ENCODE peak calls at places on chromosomes 1 and 21, in seven cellular contexts. W is SJSA1, F is right atrium auricular region, P is PC-9, T is transverse colon, E is GM23248, Q is neuronal stem cell. G is an unnamed sample.
A peak's percentile ranks its signal among the peaks of the same experiment; 100 is the strongest.

GRCh38 chr1:164588388-164589341 is 29.7 kb downstream of the PBX1 start:
- DNase-seq in T (peak; percentile 59), W (peak; percentile 70), E (peak; percentile 66), Q (peak; percentile 88), F (no peak), P (no peak), G (peak; percentile 50)

GRCh38 chr1:196501760-196502428 is 106.3 kb downstream of the KCNT2 start:
- DNase-seq in Q (no peak), F (no peak), E (no peak), T (no peak), P (no peak), W (no peak), G (no peak)

GRCh38 chr1:150620919-150621318 is 8.5 kb downstream of the ENSA start:
- DNase-seq in E (no peak), P (no peak), T (no peak), F (no peak), W (no peak), Q (no peak), G (no peak)

GRCh38 chr1:180156201-180156600 is 1.5 kb downstream of the QSOX1 start:
- DNase-seq in E (no peak), W (no peak), T (no peak), P (no peak), Q (no peak), F (peak; percentile 54), G (no peak)

GRCh38 chr1:155080250-155081228 is 1.9 kb downstream of the EFNA3 start:
- DNase-seq in F (no peak), E (peak; percentile 47), W (no peak), P (peak; percentile 28), T (peak; percentile 54), Q (peak; percentile 89), G (peak; percentile 62)

GRCh38 chr1:13809461-13810159 is 109.6 kb downstream of the PRDM2 start:
- DNase-seq in W (no peak), F (no peak), Q (no peak), T (no peak), E (no peak), P (no peak), G (no peak)

GRCh38 chr1:154608522-154609294 is 722 bp upstream of the ADAR start:
- DNase-seq in T (peak; percentile 43), P (peak; percentile 41), F (no peak), E (peak; percentile 80), W (peak; percentile 65), Q (peak; percentile 75), G (peak; percentile 52)

GRCh38 chr1:58991305-58991704 is 207.5 kb upstream of the JUN start:
- DNase-seq in W (no peak), Q (no peak), T (no peak), E (no peak), P (no peak), F (no peak), G (no peak)

GRCh38 chr1:111813440-111814304 is 58.0 kb downstream of the DDX20 start:
- DNase-seq in Q (no peak), F (no peak), P (no peak), T (no peak), W (no peak), E (no peak), G (no peak)

GRCh38 chr1:18109756-18110597 is 2.4 kb downstream of the IGSF21 start:
- DNase-seq in T (peak; percentile 37), F (no peak), E (peak; percentile 48), P (no peak), W (no peak), Q (no peak), G (peak; percentile 81)

GRCh38 chr1:61399192-61399591 is 316.8 kb downstream of the NFIA start:
- DNase-seq in W (no peak), Q (no peak), E (no peak), P (no peak), F (no peak), T (no peak), G (no peak)

GRCh38 chr1:203177471-203178039 is 1.9 kb upstream of the MYBPH start:
- DNase-seq in T (no peak), F (no peak), Q (no peak), E (peak; percentile 88), P (no peak), W (peak; percentile 55), G (no peak)

GRCh38 chr1:199794105-199794863 is 233.2 kb upstream of the NR5A2 start:
- DNase-seq in P (no peak), E (peak; percentile 33), W (no peak), T (no peak), Q (no peak), F (no peak), G (no peak)

GRCh38 chr21:44929799-44930542 is 9.3 kb upstream of the ITGB2 start:
- DNase-seq in E (no peak), T (no peak), F (no peak), W (no peak), Q (no peak), P (no peak), G (no peak)

GRCh38 chr1:202858306-202858705 is 30.6 kb downstream of the RABIF start:
- DNase-seq in E (peak; percentile 74), T (peak; percentile 53), F (peak; percentile 82), W (no peak), P (no peak), Q (no peak), G (no peak)

GRCh38 chr1:55522353-55522903 is 307.3 kb upstream of the USP24 start:
- DNase-seq in W (no peak), F (no peak), P (no peak), Q (no peak), T (no peak), E (no peak), G (no peak)

DNA sequence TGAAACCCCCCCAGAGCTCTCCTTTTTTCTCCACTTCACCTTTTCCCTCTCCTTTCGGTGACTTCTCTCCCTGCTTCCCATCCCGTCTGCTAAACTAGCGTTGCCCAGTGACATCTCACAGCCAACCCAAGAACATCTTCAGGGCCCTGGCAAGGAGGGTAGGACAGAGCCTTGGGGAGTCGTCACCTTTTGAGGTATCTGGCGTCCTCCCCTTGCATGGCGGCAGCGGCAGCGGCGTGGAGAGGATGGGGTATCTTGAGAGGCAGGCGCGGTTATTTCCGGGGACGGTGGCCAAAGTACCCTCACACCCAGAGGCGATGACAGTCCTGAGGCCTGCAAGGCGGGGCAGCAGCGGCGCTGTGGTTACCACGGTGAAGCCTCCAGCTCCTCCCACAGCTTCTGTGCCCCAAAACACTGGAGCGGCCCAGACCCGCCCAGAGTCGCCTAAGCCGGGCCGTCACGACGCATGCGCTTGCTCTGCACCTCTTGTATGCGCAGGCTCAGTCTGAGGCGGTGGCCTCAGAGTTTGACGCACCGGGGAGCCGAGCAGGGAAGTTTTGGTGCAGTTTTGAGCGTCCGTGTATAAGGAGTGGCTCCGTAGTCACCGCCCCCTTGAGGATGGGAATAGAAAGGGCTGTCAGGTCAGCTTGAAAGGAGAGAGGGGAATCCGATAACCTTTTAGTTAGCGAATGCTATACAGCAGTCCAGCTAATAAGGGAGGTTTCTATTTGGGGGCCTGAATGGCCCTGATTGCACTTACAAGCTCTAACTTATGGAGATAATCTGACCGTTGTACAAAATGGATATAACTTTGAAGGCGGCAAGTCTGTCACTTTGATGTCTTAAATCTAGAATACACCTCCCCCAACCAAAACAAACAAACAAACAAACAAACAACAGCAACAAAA is at the start of gene KIFAP3:
- DNase-seq in P (peak; percentile 93), E (peak; percentile 100), W (peak; percentile 98), T (peak; percentile 99), Q (peak; percentile 96), F (peak; percentile 98), G (peak; percentile 97)
- H3K27ac ChIP-seq in P (no peak within 1 kb of the TSS), E (peak within 1 kb of the TSS; percentile 87), W (peak within 1 kb of the TSS; percentile 21), T (peak within 1 kb of the TSS; percentile 92), Q (no peak within 1 kb of the TSS), F (peak within 1 kb of the TSS; percentile 86), G (peak within 1 kb of the TSS; percentile 72)

GRCh38 chr1:39258146-39258924 is 53.8 kb downstream of the MACF1 start:
- DNase-seq in F (peak; percentile 78), P (peak; percentile 47), T (peak; percentile 76), Q (peak; percentile 69), W (peak; percentile 62), E (peak; percentile 77), G (peak; percentile 77)

GRCh38 chr1:39261712-39262221 is 57.3 kb downstream of the MACF1 start:
- DNase-seq in E (peak; percentile 23), F (no peak), Q (no peak), P (no peak), W (no peak), T (no peak), G (no peak)

GRCh38 chr1:39262802-39263201 is 58.3 kb downstream of the MACF1 start:
- DNase-seq in E (no peak), Q (no peak), W (no peak), P (no peak), T (no peak), F (no peak), G (no peak)

GRCh38 chr1:39255212-39255611 is 50.7 kb downstream of the MACF1 start:
- DNase-seq in T (no peak), F (no peak), P (no peak), W (no peak), E (peak; percentile 45), Q (no peak), G (no peak)

GRCh38 chr1:39258925-39259244 is 54.4 kb downstream of the MACF1 start:
- DNase-seq in T (no peak), Q (no peak), W (no peak), E (no peak), P (no peak), F (no peak), G (no peak)
- H3K27ac ChIP-seq in T (peak overlapping the region; percentile 43), Q (no peak overlapping the region), W (no peak overlapping the region), E (no peak overlapping the region), P (no peak overlapping the region), F (peak overlapping the region; percentile 52), G (no peak overlapping the region)

DNA sequence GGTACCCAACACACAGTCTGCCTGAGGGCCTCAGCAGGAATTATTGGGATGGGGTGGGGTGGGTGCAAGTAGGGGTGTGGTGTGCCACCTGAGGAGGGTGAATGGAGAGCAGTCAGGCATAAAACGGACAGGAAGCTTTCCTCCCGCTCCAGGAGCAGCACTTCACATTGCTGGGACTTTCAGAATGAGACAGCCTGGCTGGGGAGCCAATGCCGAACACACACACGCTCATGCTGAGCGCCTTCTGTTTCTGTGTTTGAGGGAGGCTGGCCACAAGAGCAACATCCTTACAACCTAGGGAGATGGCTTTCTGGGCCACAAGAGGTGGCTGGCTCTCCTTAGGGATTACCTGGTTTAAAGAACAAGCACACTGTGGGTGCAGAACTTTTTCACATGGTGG is 98.0 kb downstream of the LAMC2 start:
- DNase-seq in E (no peak), Q (no peak), P (no peak), T (no peak), F (no peak), W (no peak), G (no peak)
- H3K27ac ChIP-seq in E (no peak overlapping the region), Q (no peak overlapping the region), P (no peak overlapping the region), T (no peak overlapping the region), F (peak overlapping the region; percentile 82), W (no peak overlapping the region), G (no peak overlapping the region)

GRCh38 chr1:1680912-1681273 is 11.7 kb downstream of the SLC35E2B start:
- DNase-seq in P (no peak), W (peak; percentile 25), F (no peak), E (peak; percentile 32), T (peak; percentile 44), Q (no peak), G (peak; percentile 52)

GRCh38 chr1:1680031-1680911 is 12.3 kb downstream of the SLC35E2B start:
- DNase-seq in F (no peak), W (peak; percentile 33), Q (no peak), P (no peak), E (no peak), T (no peak), G (no peak)

GRCh38 chr1:1678581-1679380 is 13.8 kb downstream of the SLC35E2B start:
- DNase-seq in T (peak; percentile 90), E (no peak), F (no peak), Q (no peak), P (no peak), W (peak; percentile 43), G (peak; percentile 93)

GRCh38 chr1:1683104-1683905 is 9.3 kb downstream of the SLC35E2B start:
- DNase-seq in F (no peak), P (no peak), Q (no peak), E (no peak), T (no peak), W (peak; percentile 35), G (no peak)

GRCh38 chr1:1677718-1678580 is 14.6 kb downstream of the SLC35E2B start:
- DNase-seq in P (no peak), W (peak; percentile 41), T (peak; percentile 54), F (no peak), Q (no peak), E (no peak), G (peak; percentile 47)
- H3K27ac ChIP-seq in P (no peak overlapping the region), W (no peak overlapping the region), T (peak overlapping the region; percentile 78), F (no peak overlapping the region), Q (no peak overlapping the region), E (no peak overlapping the region), G (peak overlapping the region; percentile 80)

G was measured in colonic mucosa.